ENCODE peak calls at places on chromosome 18, in ten cellular contexts. O is fibroblast of villous mesenchyme, N is tibial artery, J is WTC11, U is PC-3, P is heart left ventricle, H is A549, R is ovary, W is cardiac fibroblast, Z is transverse colon. X is an unnamed sample.

GRCh38 chr18:76246579-76246978 is 248.5 kb downstream of the ZNF516 start:
- DNase-seq in U (no peak), R (no peak), H (no peak), J (no peak), N (no peak), P (no peak), Z (no peak), W (no peak), O (no peak), X (no peak)

GRCh38 chr18:74498712-74499629 is 2.8 kb downstream of the CNDP2 start:
- DNase-seq in U (no peak), P (peak), W (peak), Z (peak), H (no peak), O (peak), J (no peak), R (no peak), N (peak), X (no peak)

GRCh38 chr18:76493213-76494107 is 1.6 kb downstream of the ZNF516 start:
- DNase-seq in Z (no peak), N (peak), H (peak), U (no peak), J (no peak), R (peak), O (peak), P (no peak), W (peak), X (no peak)

GRCh38 chr18:29361843-29362242 is 1184.9 kb upstream of the CDH2 start:
- DNase-seq in R (no peak), W (no peak), Z (no peak), U (no peak), H (peak), J (peak), P (no peak), N (no peak), O (peak), X (no peak)

GRCh38 chr18:79750980-79751571 is 46.7 kb upstream of the KCNG2 start:
- DNase-seq in R (no peak), J (no peak), H (no peak), N (no peak), O (no peak), Z (peak), U (no peak), P (no peak), W (no peak), X (no peak)

GRCh38 chr18:75218524-75218923 is 7.9 kb downstream of the TSHZ1 start:
- DNase-seq in W (no peak), N (no peak), J (no peak), P (no peak), O (no peak), U (no peak), R (no peak), H (no peak), Z (peak), X (no peak)

GRCh38 chr18:53984021-53984420 is 240.4 kb downstream of the MBD2 start:
- DNase-seq in P (no peak), H (no peak), O (no peak), J (no peak), N (no peak), R (no peak), W (no peak), U (peak), Z (no peak), X (no peak)

GRCh38 chr18:11251891-11252270 is 102.5 kb upstream of the PIEZO2 start:
- DNase-seq in P (no peak), R (no peak), W (peak), O (no peak), J (no peak), N (no peak), H (no peak), U (no peak), Z (no peak), X (no peak)

GRCh38 chr18:13627639-13628038 is 98.7 kb downstream of the FAM210A start:
- DNase-seq in P (no peak), Z (no peak), H (no peak), N (no peak), W (no peak), U (no peak), J (no peak), R (no peak), O (no peak), X (no peak)

GRCh38 chr18:38805256-38805655 is 1239.7 kb upstream of the CELF4 start:
- DNase-seq in O (no peak), Z (no peak), R (no peak), U (no peak), P (no peak), J (no peak), W (no peak), H (no peak), N (no peak), X (no peak)

GRCh38 chr18:27685807-27686412 is 491.0 kb downstream of the CDH2 start:
- DNase-seq in Z (no peak), R (no peak), N (no peak), J (peak), U (peak), P (no peak), O (peak), W (peak), H (peak), X (no peak)

GRCh38 chr18:9827211-9827855 is 58.4 kb upstream of the TXNDC2 start:
- DNase-seq in R (no peak), H (no peak), W (no peak), O (no peak), P (no peak), N (no peak), J (no peak), U (no peak), Z (no peak), X (no peak)

GRCh38 chr18:77101410-77102245 is 31.0 kb downstream of the MBP start:
- DNase-seq in R (peak), H (peak), Z (peak), N (peak), U (peak), P (peak), O (peak), W (peak), J (no peak), X (no peak)

GRCh38 chr18:57885931-57886330 is 82.8 kb upstream of the ATP8B1 start:
- DNase-seq in N (no peak), W (no peak), Z (no peak), H (peak), R (no peak), O (no peak), J (no peak), U (peak), P (no peak), X (no peak)

GRCh38 chr18:6543330-6543908 is 128.7 kb upstream of the L3MBTL4 start:
- DNase-seq in R (no peak), H (peak), U (peak), O (peak), Z (no peak), W (peak), J (no peak), N (no peak), P (no peak), X (no peak)
- TF ChIP-seq CTCF in R (peak), H (peak), U (peak), O (peak), Z (peak), W (peak), J (peak), N (peak), P (peak), X (peak)

DNA sequence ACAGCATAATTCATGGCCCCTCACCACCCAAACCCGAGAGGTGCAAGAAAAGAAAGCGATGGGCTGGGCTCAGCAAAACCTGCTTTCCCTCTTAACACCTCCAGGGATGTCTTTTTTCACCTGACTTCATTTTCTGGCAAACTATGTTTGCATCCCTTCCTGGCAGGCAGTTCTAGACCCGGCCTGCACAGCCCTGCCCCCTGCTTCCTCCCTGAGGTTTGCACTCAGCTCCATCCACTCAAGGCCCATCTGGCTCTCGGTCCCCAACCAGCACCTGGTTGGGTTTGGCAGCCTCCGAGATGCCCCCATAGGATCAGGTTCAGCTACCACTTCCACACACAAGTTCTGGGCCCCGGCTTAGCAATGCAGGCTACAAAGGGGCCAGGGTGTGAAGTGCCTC is 185.7 kb downstream of the SMAD7 start:
- DNase-seq in N (no peak), P (no peak), H (no peak), U (no peak), J (no peak), O (no peak), W (no peak), R (no peak), Z (no peak), X (no peak)
- TF ChIP-seq CTCF in N (no peak), P (no peak), H (no peak), U (no peak), J (no peak), O (no peak), W (no peak), R (no peak), Z (no peak), X (no peak)

DNA sequence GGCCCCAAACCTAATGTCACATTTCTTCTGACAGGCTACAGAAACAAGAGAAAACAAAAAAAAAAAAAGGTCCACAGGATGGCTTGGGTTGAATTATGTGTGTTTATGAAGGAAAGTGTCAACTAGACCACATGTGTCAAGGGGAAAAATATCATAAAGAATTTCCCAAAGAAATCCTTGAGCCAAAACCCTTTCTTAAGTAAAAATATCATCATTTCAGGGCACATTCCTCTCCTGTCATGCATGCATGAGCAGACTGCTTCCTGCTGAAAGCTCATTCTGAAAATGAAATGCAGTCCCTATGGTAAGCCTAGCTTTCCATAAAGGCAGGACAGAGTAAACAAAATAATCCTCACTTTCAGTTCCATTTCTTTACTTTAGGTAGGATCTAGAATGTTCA is 85.7 kb upstream of the RBBP8 start:
- DNase-seq in W (peak), R (no peak), J (no peak), P (no peak), U (no peak), N (no peak), O (peak), H (no peak), Z (no peak), X (no peak)
- TF ChIP-seq CTCF in W (no peak), R (no peak), J (no peak), P (no peak), U (no peak), N (no peak), O (no peak), H (no peak), Z (no peak), X (no peak)

DNA sequence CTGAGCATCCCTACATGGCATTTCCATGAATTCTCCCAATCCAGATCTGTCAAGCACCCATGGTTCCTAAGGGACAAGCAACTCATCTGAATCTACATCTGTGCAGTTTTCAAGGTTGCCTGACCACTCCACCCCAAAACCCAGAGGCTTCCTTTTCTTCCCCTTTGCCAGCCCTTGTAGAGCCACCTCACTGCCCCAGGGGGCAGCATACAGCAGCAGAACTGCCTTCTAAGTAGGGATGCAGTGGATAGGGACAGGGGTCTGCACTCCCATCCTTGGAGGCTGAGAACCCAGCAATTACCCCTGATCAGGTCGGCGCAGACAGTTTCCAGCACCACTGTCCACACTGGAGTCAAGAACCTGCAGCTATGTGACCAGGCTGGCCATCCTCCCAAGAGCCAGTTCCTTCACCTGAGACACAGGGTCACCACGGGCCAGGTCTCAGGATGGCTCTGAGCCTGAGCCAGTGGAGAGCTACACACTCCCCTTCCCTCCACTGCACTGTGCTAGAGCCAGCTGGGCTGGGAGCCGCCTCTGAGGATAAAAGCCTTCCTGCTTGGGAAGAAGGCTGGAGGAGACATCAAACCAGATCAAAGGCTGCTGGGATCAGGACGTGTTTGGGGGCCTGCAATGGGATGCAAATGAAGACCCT is 283.1 kb downstream of the CELF4 start:
- DNase-seq in W (no peak), H (peak), R (no peak), J (peak), Z (no peak), P (no peak), U (peak), O (no peak), N (no peak), X (no peak)
- TF ChIP-seq CTCF in W (no peak), H (peak), R (no peak), J (peak), Z (no peak), P (no peak), U (peak), O (peak), N (no peak), X (peak)

DNA sequence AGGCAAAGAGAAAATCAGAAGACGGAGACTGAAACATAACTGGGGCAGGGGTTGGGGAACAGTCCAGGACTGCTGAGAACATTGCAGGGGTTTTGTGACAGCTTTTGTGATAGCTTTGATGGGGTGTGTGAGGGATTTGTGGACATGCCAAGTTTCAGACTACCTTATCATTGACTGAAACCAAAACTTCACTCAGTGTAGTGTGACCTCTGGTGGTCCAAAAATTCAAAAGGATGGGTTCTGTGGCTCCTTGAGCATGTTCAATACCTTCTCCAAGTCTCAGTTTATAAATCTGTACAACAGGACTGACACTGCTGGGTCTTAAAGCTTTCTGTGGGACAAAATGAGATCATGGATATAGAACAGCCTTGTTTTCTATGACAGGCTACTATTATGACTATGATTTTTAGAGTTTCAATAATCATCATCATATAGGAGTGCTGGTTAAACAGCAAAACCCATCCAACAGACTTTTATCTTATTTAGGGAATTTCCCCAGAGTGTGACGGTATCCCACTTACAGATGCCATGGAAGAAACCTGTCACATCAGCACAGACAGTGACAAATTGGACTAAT is 259.2 kb upstream of the SLC14A2 start:
- DNase-seq in O (no peak), H (no peak), Z (no peak), J (no peak), P (no peak), N (no peak), W (peak), U (no peak), R (no peak), X (no peak)
- TF ChIP-seq CTCF in O (no peak), H (no peak), Z (no peak), J (no peak), P (peak), N (no peak), W (no peak), U (no peak), R (no peak), X (peak)

GRCh38 chr18:23105030-23105429 is 30.3 kb upstream of the CABLES1 start:
- DNase-seq in Z (no peak), J (no peak), O (no peak), H (no peak), N (no peak), R (no peak), P (no peak), U (peak), W (no peak), X (no peak)

GRCh38 chr18:23105581-23106219 is 29.6 kb upstream of the CABLES1 start:
- DNase-seq in U (peak), N (no peak), O (no peak), H (peak), W (no peak), P (no peak), Z (peak), R (no peak), J (no peak), X (no peak)

GRCh38 chr18:23108496-23108895 is 26.8 kb upstream of the CABLES1 start:
- DNase-seq in J (no peak), N (no peak), H (no peak), R (no peak), O (no peak), U (peak), P (no peak), Z (no peak), W (peak), X (no peak)

GRCh38 chr18:23107718-23108117 is 27.6 kb upstream of the CABLES1 start:
- DNase-seq in R (no peak), H (peak), O (no peak), U (no peak), P (no peak), Z (no peak), N (no peak), W (no peak), J (no peak), X (no peak)

DNA sequence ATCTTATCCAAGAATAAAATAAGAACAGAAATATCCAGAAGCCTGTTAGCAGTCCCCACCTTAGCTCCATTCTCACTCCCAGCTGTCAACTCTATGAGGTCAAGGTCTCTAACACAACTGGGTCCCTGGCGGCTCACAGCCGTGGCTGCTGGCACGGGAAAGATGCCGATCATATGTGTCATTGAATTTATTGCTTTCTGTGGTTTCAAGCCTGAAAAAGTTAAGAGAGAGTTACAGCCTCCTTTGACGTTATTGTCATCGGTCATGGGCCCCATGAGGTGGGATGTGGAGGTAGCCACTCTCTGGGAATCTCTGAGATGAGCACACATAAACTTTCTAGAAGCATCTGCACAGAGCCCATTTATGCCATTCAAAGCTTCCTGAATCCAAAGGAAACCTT is 28.7 kb upstream of the CABLES1 start:
- DNase-seq in U (peak), Z (peak), R (no peak), P (no peak), O (peak), H (peak), J (no peak), N (no peak), W (peak), X (no peak)
- TF ChIP-seq CTCF in U (no peak), Z (peak), R (no peak), P (no peak), O (no peak), H (no peak), J (no peak), N (no peak), W (peak), X (no peak)

DNA sequence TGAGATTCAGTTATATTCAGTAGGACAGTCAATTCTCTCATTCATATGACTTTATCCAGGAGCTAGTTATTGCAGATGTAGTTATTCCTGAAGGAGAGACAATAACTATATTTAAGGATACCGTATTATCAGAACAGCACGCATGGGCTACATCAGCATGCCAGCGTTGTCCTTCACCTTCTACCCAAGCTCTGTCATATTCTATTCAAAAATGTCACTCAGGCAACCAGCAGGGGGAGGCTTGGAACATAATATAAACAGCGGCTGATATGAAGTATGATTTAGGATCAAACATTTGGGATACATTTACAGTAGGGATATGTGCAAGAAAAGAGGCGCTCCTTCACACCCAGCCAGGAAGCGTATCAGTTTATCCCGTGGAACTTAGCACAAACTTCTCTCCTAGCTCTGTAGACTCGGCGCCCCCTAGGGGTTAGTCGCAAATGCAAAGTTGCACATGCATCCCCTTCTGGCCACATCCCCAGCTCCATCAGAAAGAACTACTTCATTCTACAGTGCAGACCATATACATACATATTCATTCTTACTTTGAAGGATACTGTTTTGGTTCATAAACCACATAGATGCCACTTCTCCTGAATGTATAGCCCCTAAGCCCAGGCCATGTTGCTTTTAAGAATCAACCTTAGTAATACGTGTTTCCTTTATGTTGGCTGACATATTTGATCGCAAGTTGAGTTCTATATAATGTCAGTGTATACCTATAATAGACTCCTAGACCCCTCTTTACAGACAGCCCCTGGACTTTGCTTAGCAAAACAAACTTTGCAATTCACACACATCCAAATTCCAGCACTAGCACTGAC is 759.4 kb downstream of the ADCYAP1 start:
- DNase-seq in J (peak), U (peak), O (peak), W (peak), N (peak), P (peak), R (no peak), Z (peak), H (peak), X (no peak)
- TF ChIP-seq CTCF in J (peak), U (peak), O (peak), W (peak), N (peak), P (peak), R (no peak), Z (no peak), H (peak), X (peak)